ENCODE peak calls at places on chromosomes 6 and 20, in five cellular contexts. H, N, O, G and Q are unnamed samples.

GRCh38 chr6:32087574-32088486 is 21.3 kb downstream of the TNXB start:
- DNase-seq in H (peak), G (peak), N (peak), O (peak), Q (peak)

GRCh38 chr20:38447251-38447661 is 12.1 kb upstream of the SNHG17 start:
- DNase-seq in N (no peak), O (no peak), H (no peak), G (no peak), Q (no peak)

GRCh38 chr20:58196402-58197184 is 31.9 kb downstream of the ANKRD60 start:
- DNase-seq in N (no peak), G (no peak), O (no peak), H (no peak), Q (no peak)

GRCh38 chr6:31094389-31094881 is 17.9 kb downstream of the C6orf15 start:
- DNase-seq in G (no peak), H (peak), N (no peak), O (peak), Q (no peak)

GRCh38 chr6:56642366-56643261 is at the start of gene DST:
- DNase-seq in G (peak), O (no peak), N (no peak), H (peak), Q (no peak)

GRCh38 chr20:38272398-38272797 is 11.9 kb upstream of the KIAA1755 start:
- DNase-seq in N (no peak), H (peak), O (no peak), G (peak), Q (no peak)

GRCh38 chr20:23568320-23569011 is at the start of gene CST9L:
- DNase-seq in G (no peak), O (no peak), H (no peak), N (no peak), Q (no peak)

GRCh38 chr20:10676518-10676917 is 2.7 kb upstream of the JAG1 start:
- DNase-seq in H (no peak), N (no peak), O (no peak), G (no peak), Q (no peak)

GRCh38 chr20:37519508-37520416 is 1.3 kb upstream of the NNAT start:
- DNase-seq in O (no peak), H (no peak), N (no peak), G (peak), Q (peak)

GRCh38 chr6:17703256-17703694 is 3.5 kb downstream of the NUP153 start:
- DNase-seq in G (peak), O (no peak), H (peak), N (no peak), Q (no peak)

GRCh38 chr6:3822747-3823445 is 26.3 kb upstream of the FAM50B start:
- DNase-seq in G (no peak), N (no peak), O (peak), H (peak), Q (no peak)

GRCh38 chr20:10093087-10093591 is 58.4 kb downstream of the ANKEF1 start:
- DNase-seq in O (peak), G (peak), N (no peak), H (peak), Q (no peak)

GRCh38 chr6:2749972-2750600 is 636 bp downstream of the MYLK4 start:
- DNase-seq in N (no peak), G (peak), O (peak), H (peak), Q (peak)

GRCh38 chr20:62401331-62401779 is 5.7 kb downstream of the CABLES2 start:
- DNase-seq in N (no peak), H (no peak), G (no peak), O (no peak), Q (peak)

GRCh38 chr6:127177030-127177928 is 58.8 kb downstream of the RSPO3 start:
- DNase-seq in G (peak), O (no peak), N (no peak), H (peak), Q (no peak)

GRCh38 chr6:86193821-86194220 is 551.1 kb upstream of the SYNCRIP start:
- DNase-seq in H (no peak), G (no peak), O (no peak), N (no peak), Q (no peak)

GRCh38 chr6:43495409-43495941 is 14.7 kb downstream of the LRRC73 start:
- DNase-seq in H (no peak), N (no peak), O (peak), G (no peak), Q (no peak)

GRCh38 chr20:21571841-21572690 is 58.2 kb upstream of the NKX2-2 start:
- DNase-seq in O (no peak), G (peak), N (no peak), H (peak), Q (no peak)

GRCh38 chr20:41329435-41330342 is 10.9 kb upstream of the LPIN3 start:
- DNase-seq in G (peak), H (peak), N (peak), O (peak), Q (no peak)

GRCh38 chr20:8330785-8331699 is 199.0 kb downstream of the PLCB1 start:
- DNase-seq in G (peak), N (no peak), H (no peak), O (no peak), Q (no peak)

GRCh38 chr6:4434655-4435054 is 299.3 kb upstream of the ECI2 start:
- DNase-seq in O (no peak), G (no peak), H (no peak), N (no peak), Q (no peak)

GRCh38 chr6:38080349-38080748 is 260.8 kb downstream of the ZFAND3 start:
- DNase-seq in O (no peak), H (no peak), G (peak), N (no peak), Q (no peak)

GRCh38 chr6:41523957-41524633 is 22.1 kb upstream of the FOXP4 start:
- DNase-seq in O (no peak), H (no peak), G (no peak), N (no peak), Q (no peak)

GRCh38 chr6:142680308-142680707 is 264.7 kb downstream of the HIVEP2 start:
- DNase-seq in O (no peak), N (no peak), H (peak), G (peak), Q (no peak)

GRCh38 chr20:43840382-43841070 is 74.1 kb upstream of the TOX2 start:
- DNase-seq in G (no peak), O (peak), H (no peak), N (no peak), Q (peak)
- TF ChIP-seq CTCF in G (peak), O (peak), H (peak), N (peak), Q (no peak)

GRCh38 chr6:33406161-33406560 is 4.7 kb upstream of the PHF1 start:
- DNase-seq in N (no peak), G (no peak), H (no peak), O (no peak), Q (no peak)

GRCh38 chr6:33410050-33410710 is 634 bp upstream of the PHF1 start:
- DNase-seq in N (peak), G (peak), H (peak), O (peak), Q (peak)

GRCh38 chr6:33405541-33405940 is 5.3 kb upstream of the PHF1 start:
- DNase-seq in G (no peak), O (no peak), H (no peak), N (no peak), Q (no peak)

GRCh38 chr6:33404884-33405283 is 5.9 kb upstream of the PHF1 start:
- DNase-seq in H (no peak), O (no peak), N (no peak), G (no peak), Q (no peak)

DNA sequence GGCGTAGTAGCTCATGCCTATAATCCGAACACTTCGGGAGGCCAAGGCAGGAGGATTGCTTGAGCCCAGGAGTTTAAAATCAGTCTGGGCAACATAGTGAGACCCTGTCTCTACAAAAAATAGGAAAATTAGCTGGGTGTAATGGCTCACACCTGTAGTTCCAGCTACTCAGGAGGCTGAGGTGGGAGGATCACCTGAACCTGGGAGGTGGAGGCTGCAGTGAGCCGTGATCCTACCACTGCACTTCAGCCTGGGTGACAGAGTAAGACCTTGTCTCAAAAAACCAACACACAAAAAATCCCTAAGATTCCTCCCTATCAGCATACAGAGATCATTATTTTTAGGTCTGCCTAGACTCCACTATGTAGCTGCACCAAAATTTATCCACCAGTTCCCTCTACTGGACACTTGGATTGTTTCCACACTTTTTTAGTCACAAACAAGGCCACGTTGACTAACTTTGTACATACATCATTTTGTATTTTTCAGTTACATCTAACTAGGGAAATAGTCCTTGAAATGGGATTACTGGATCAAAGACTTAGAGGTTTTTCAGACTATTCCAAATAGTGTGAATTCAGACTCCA is 3.6 kb upstream of the PHF1 start:
- DNase-seq in G (peak), N (no peak), O (no peak), H (peak), Q (no peak)
- TF ChIP-seq CTCF in G (no peak), N (peak), O (no peak), H (peak), Q (no peak)

GRCh38 chr20:46575794-46576495 is 25.5 kb upstream of the OCSTAMP start:
- DNase-seq in N (no peak), H (no peak), O (no peak), G (no peak), Q (no peak)

GRCh38 chr20:46576774-46577395 is 26.4 kb upstream of the OCSTAMP start:
- DNase-seq in G (no peak), H (no peak), O (no peak), N (no peak), Q (no peak)

GRCh38 chr20:46580613-46581012 is 30.2 kb upstream of the OCSTAMP start:
- DNase-seq in H (no peak), N (no peak), O (no peak), G (no peak), Q (no peak)

GRCh38 chr20:46581386-46581785 is 30.9 kb upstream of the OCSTAMP start:
- DNase-seq in N (no peak), O (no peak), H (no peak), G (no peak), Q (no peak)

DNA sequence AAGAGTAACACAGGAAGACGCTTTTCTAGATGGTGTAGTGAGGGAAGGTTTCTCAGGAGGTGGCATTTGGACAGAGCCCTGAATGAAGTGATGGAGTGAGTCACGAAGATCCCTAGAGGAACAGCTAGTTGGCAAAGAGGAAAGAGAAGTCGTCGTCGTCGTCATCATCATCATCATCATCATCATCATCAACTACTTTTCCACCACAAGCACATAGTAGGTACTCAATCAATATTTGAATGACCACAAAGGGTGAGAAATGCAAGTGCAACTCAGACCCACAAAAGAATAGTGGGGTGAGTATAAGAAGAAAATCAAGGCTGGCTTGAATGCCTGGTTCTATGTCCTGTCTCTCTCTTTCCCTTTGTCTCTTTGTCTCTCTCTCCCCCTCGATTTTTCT is 28.3 kb upstream of the OCSTAMP start:
- DNase-seq in G (no peak), H (no peak), O (no peak), N (no peak), Q (no peak)
- TF ChIP-seq CTCF in G (no peak), H (no peak), O (no peak), N (no peak), Q (no peak)

GRCh38 chr20:18304618-18305017 is 16.3 kb downstream of the ZNF133 start:
- DNase-seq in O (no peak), N (no peak), G (no peak), H (no peak), Q (no peak)
- TF ChIP-seq CTCF in O (no peak), N (peak), G (no peak), H (peak), Q (peak)